ENCODE peak calls at places on chromosome 22, in eight cellular contexts. F is AG08395; T is substantia nigra; S is activated CD4-positive, alpha-beta T cell treated with anti-CD3 and anti-CD28 coated beads, Interleukin-2, amount 50 U/mL, for 4 hours; L is stimulated activated CD4-positive, alpha-beta T cell treated with anti-CD3 and anti-CD28 coated beads, TNF-alpha, amount 100 ng/mL, for 1 hour; G is Right ventricle myocardium superior; V is adrenal gland; E is neural crest cell. O is an unnamed sample.

GRCh38 chr22:39459681-39460080 is 2.9 kb downstream of the MGAT3 start:
- DNase-seq in V (no peak), L (no peak), F (no peak), S (no peak), G (no peak), T (no peak), E (no peak), O (no peak)

GRCh38 chr22:48546653-48547424 is 1280.8 kb downstream of the BRD1 start:
- DNase-seq in T (no peak), S (no peak), E (no peak), F (no peak), G (no peak), V (no peak), L (no peak), O (no peak)

GRCh38 chr22:27405672-27406388 is 395.7 kb downstream of the MN1 start:
- DNase-seq in F (peak), V (peak), T (no peak), L (no peak), E (peak), S (no peak), G (peak), O (peak)

GRCh38 chr22:43850529-43850928 is 11.8 kb downstream of the SULT4A1 start:
- DNase-seq in E (no peak), V (no peak), F (no peak), T (no peak), G (no peak), S (no peak), L (no peak), O (no peak)

GRCh38 chr22:29334696-29335344 is 19.3 kb upstream of the RASL10A start:
- DNase-seq in F (no peak), L (no peak), V (no peak), T (no peak), E (no peak), G (no peak), S (no peak), O (no peak)

GRCh38 chr22:39574779-39575551 is 4.4 kb downstream of the CACNA1I start:
- DNase-seq in L (no peak), V (peak), E (no peak), G (no peak), F (peak), T (no peak), S (no peak), O (peak)

GRCh38 chr22:46934746-46935491 is 172.5 kb downstream of the TBC1D22A start:
- DNase-seq in L (no peak), V (peak), G (no peak), S (no peak), E (no peak), F (peak), T (no peak), O (peak)

GRCh38 chr22:36386351-36386899 is 1.3 kb downstream of the MYH9 start:
- DNase-seq in V (peak), G (peak), S (no peak), T (no peak), E (no peak), F (peak), L (no peak), O (no peak)

GRCh38 chr22:35521358-35522264 is 19.0 kb upstream of the RASD2 start:
- DNase-seq in G (no peak), T (no peak), L (no peak), V (no peak), E (no peak), S (no peak), F (no peak), O (peak)

GRCh38 chr22:44248926-44249325 is 63.8 kb downstream of the SHISAL1 start:
- DNase-seq in S (no peak), F (no peak), G (no peak), V (peak), T (no peak), E (no peak), L (no peak), O (no peak)

GRCh38 chr22:48234011-48234410 is 1471.6 kb downstream of the TBC1D22A start:
- DNase-seq in L (no peak), F (no peak), T (no peak), G (no peak), E (no peak), S (no peak), V (peak), O (no peak)

GRCh38 chr22:46079861-46080821 is 70.2 kb upstream of the PPARA start:
- DNase-seq in F (peak), E (no peak), G (peak), L (no peak), S (no peak), T (peak), V (peak), O (peak)

GRCh38 chr22:50473855-50474671 is 772 bp downstream of the SBF1 start:
- DNase-seq in E (peak), V (peak), G (no peak), F (peak), T (no peak), L (no peak), S (peak), O (peak)

GRCh38 chr22:48669226-48669625 is 1158.4 kb downstream of the BRD1 start:
- DNase-seq in G (peak), S (no peak), F (no peak), E (no peak), T (no peak), V (no peak), L (no peak), O (no peak)

GRCh38 chr22:33922268-33922667 is 2.0 kb upstream of the LARGE1 start:
- DNase-seq in F (peak), L (no peak), E (peak), T (no peak), G (peak), V (peak), S (no peak), O (no peak)

GRCh38 chr22:44359496-44360110 is 46.9 kb upstream of the SHISAL1 start:
- DNase-seq in E (no peak), G (peak), V (no peak), S (no peak), L (no peak), F (no peak), T (no peak), O (no peak)

GRCh38 chr22:35231585-35232084 is 25.7 kb upstream of the HMGXB4 start:
- DNase-seq in E (peak), G (peak), F (peak), V (peak), S (peak), L (peak), T (no peak), O (peak)

GRCh38 chr22:31350410-31350863 is 4.3 kb upstream of the PATZ1 start:
- DNase-seq in F (no peak), L (no peak), G (no peak), S (no peak), E (no peak), V (peak), T (no peak), O (no peak)

GRCh38 chr22:35352214-35353111 is 28.4 kb upstream of the HMOX1 start:
- DNase-seq in V (peak), S (peak), G (peak), L (no peak), E (peak), F (peak), T (no peak), O (no peak)

GRCh38 chr22:30611197-30611596 is 4.2 kb downstream of the TCN2 start:
- DNase-seq in V (no peak), L (no peak), F (no peak), S (no peak), G (no peak), T (no peak), E (no peak), O (peak)

GRCh38 chr22:48843640-48844039 is 984.0 kb downstream of the BRD1 start:
- DNase-seq in V (no peak), G (no peak), L (no peak), F (no peak), T (no peak), S (no peak), E (no peak), O (no peak)

GRCh38 chr22:17562906-17563870 is at the start of gene SLC25A18:
- DNase-seq in S (no peak), V (peak), G (peak), L (no peak), F (no peak), T (no peak), E (no peak), O (no peak)

GRCh38 chr22:27984001-27984695 is 65.1 kb upstream of the PITPNB start:
- DNase-seq in V (peak), F (no peak), G (no peak), S (no peak), E (no peak), T (no peak), L (no peak), O (no peak)

GRCh38 chr22:19723165-19723989 is at the start of gene GP1BB:
- DNase-seq in T (no peak), V (no peak), F (no peak), L (no peak), E (no peak), G (peak), S (no peak), O (no peak)

GRCh38 chr22:37330200-37331033 is 48.1 kb downstream of the CYTH4 start:
- DNase-seq in F (peak), S (peak), L (no peak), E (peak), G (no peak), V (peak), T (no peak), O (peak)

GRCh38 chr22:19869497-19870152 is 15.0 kb upstream of the GNB1L start:
- DNase-seq in S (no peak), F (no peak), G (no peak), E (no peak), L (no peak), V (peak), T (no peak), O (no peak)

O was measured in EL.